ENCODE peak calls at places on chromosome 1, in six cellular contexts. L is HuH-7.5, E is SJSA1, N is HFFc6, C is amygdala, H is dorsolateral prefrontal cortex. B is an unnamed sample.
A peak's percentile ranks its signal among the peaks of the same experiment; 100 is the strongest.

GRCh38 chr1:42128984-42129383 is 24.2 kb upstream of the GUCA2B start:
- DNase-seq in L (no peak), E (no peak), N (no peak), C (no peak), H (no peak), B (no peak)

GRCh38 chr1:168555521-168556046 is 11.8 kb upstream of the XCL2 start:
- DNase-seq in L (no peak), E (no peak), N (no peak), C (no peak), H (no peak), B (no peak)

GRCh38 chr1:2195785-2196184 is 1.2 kb upstream of the FAAP20 start:
- DNase-seq in L (no peak), E (no peak), N (no peak), C (no peak), H (no peak), B (no peak)

GRCh38 chr1:171898956-171899355 is 57.7 kb downstream of the DNM3 start:
- DNase-seq in L (no peak), E (no peak), N (no peak), C (peak; percentile 79), H (peak; percentile 92), B (peak; percentile 25)

GRCh38 chr1:185560760-185561159 is 173.4 kb upstream of the HMCN1 start:
- DNase-seq in L (no peak), E (no peak), N (no peak), C (no peak), H (no peak), B (no peak)

GRCh38 chr1:39142394-39143060 is 62.0 kb upstream of the MACF1 start:
- DNase-seq in L (no peak), E (no peak), N (no peak), C (no peak), H (peak; percentile 26), B (peak; percentile 83)

GRCh38 chr1:60596791-60597748 is 485.3 kb upstream of the NFIA start:
- DNase-seq in L (no peak), E (no peak), N (no peak), C (no peak), H (no peak), B (no peak)

GRCh38 chr1:154419620-154420020 is 14.5 kb downstream of the IL6R start:
- DNase-seq in L (no peak), E (peak; percentile 64), N (peak; percentile 84), C (peak; percentile 55), H (peak; percentile 77), B (peak; percentile 85)

GRCh38 chr1:112375701-112376100 is 20.3 kb upstream of the CTTNBP2NL start:
- DNase-seq in L (no peak), E (no peak), N (no peak), C (no peak), H (no peak), B (no peak)

GRCh38 chr1:55337801-55338447 is 122.8 kb upstream of the USP24 start:
- DNase-seq in L (peak; percentile 33), E (no peak), N (peak; percentile 73), C (no peak), H (no peak), B (peak; percentile 65)

GRCh38 chr1:159854101-159854692 is 8.3 kb downstream of the VSIG8 start:
- DNase-seq in L (no peak), E (peak; percentile 64), N (no peak), C (no peak), H (peak; percentile 64), B (peak; percentile 61)

GRCh38 chr1:92184632-92185031 is 33.1 kb upstream of the C1orf146 start:
- DNase-seq in L (no peak), E (no peak), N (peak; percentile 69), C (no peak), H (no peak), B (no peak)

GRCh38 chr1:12541274-12542137 is 76.5 kb downstream of the DHRS3 start:
- DNase-seq in L (no peak), E (no peak), N (no peak), C (no peak), H (no peak), B (no peak)

B was measured in T47D.